ENCODE peak calls at places on chromosomes 1 and 21, in four cellular contexts. Z is transverse colon, B is sigmoid colon, X is HCT116. E is an unnamed sample.

GRCh38 chr1:117093870-117094621 is 27.5 kb downstream of the TRIM45 start:
- DNase-seq in X (peak; percentile 8), B (no peak), Z (no peak), E (no peak)

GRCh38 chr1:161305872-161306519 is 3.8 kb downstream of the MPZ start:
- DNase-seq in Z (peak; percentile 91), B (peak; percentile 90), X (peak; percentile 80), E (no peak)

GRCh38 chr1:10620776-10621175 is 146.0 kb downstream of the PEX14 start:
- DNase-seq in B (peak; percentile 32), X (no peak), Z (no peak), E (no peak)

GRCh38 chr1:219324629-219325367 is 151.1 kb downstream of the LYPLAL1 start:
- DNase-seq in Z (no peak), X (peak; percentile 61), B (no peak), E (no peak)

GRCh38 chr1:43979528-43980254 is 681 bp downstream of the B4GALT2 start:
- DNase-seq in B (no peak), Z (peak; percentile 72), X (no peak), E (no peak)

GRCh38 chr1:212594640-212595039 is 13.9 kb upstream of the ATF3 start:
- DNase-seq in X (no peak), Z (no peak), B (no peak), E (peak; percentile 70)

GRCh38 chr21:33686386-33686785 is 44.1 kb downstream of the ITSN1 start:
- DNase-seq in Z (no peak), B (no peak), X (no peak), E (no peak)

GRCh38 chr1:157154291-157154690 is 16.1 kb upstream of the ETV3 start:
- DNase-seq in B (no peak), X (no peak), Z (no peak), E (no peak)

GRCh38 chr1:65539272-65540131 is 119.0 kb downstream of the LEPR start:
- DNase-seq in X (no peak), B (no peak), Z (no peak), E (no peak)

DNA sequence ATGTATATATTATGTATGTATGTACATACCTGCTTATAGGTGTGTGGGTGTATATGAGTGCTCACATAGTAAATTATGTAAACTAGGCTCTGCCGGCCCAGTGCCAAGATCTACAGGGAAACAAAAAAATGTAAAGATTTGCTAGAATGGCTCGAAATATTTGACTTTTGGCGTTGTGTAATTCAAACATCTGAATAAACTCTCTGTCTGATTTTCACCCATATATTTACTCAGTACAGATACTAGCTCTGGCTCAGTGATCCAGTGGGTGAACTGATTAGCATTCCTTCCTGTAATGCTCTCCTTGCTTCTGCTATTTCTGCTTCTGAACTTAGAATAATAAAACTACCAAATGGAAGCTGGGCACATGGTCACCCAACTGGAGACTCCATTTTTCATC is 113.0 kb upstream of the FGGY start:
- DNase-seq in B (no peak), Z (no peak), X (no peak), E (no peak)
- H3K4me1 ChIP-seq in B (no peaks in the 10 kb centered on the region), Z (no peaks in the 10 kb centered on the region), X (no peaks in the 10 kb centered on the region), E (peaks cover 16% of the 10 kb centered on the region)

DNA sequence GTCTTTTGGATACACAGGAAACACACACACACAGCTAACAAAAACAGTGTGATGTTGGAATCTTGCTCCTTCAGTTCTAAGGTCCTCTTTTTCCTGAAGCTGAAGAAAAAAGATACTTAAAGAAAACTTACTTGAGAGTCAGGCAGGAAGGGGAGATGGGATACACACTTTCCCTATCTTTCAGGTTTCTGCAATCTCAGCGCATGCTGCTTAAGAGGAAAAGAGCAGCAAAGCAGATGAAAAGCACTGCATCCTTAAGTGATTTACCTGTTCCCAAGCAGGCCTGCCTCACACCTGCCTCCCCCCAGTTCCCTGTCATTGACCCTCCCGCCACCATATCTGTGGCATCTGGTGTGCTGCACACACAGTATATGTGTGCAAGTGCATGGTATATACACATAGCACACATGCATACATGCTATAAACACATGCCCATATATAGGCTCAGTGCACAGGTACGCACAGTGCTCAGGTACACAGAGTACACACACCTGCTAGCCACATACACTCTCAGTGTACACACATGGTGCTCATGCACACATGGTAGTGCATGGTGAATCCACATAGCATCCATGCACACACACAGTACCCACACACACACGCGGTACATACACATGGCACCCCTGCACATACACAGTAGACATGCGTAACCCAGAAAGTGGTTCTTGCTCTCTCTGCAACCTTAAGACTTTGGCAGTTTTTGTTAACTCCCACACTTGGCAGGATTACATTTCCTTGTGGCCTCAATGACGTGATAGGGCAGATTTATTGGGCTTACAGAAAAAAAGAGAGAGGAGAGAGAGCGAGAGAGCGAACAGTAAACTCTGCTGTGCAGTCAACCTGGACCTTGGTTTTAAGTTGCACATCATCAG is 166.9 kb downstream of the TOMM20 start:
- DNase-seq in X (no peak), Z (no peak), B (peak; percentile 56), E (peak; percentile 87)
- TF ChIP-seq POLR2AphosphoS5 in X (no peak), Z (peak; percentile 90), B (peak; percentile 51), E (no peak)

GRCh38 chr1:77219166-77219887 is at the start of gene PIGK:
- DNase-seq in Z (peak; percentile 93), X (peak; percentile 83), B (peak; percentile 91), E (no peak)
- TF ChIP-seq POLR2A in Z (no peak), X (peak; percentile 85), B (no peak), E (no peak)

DNA sequence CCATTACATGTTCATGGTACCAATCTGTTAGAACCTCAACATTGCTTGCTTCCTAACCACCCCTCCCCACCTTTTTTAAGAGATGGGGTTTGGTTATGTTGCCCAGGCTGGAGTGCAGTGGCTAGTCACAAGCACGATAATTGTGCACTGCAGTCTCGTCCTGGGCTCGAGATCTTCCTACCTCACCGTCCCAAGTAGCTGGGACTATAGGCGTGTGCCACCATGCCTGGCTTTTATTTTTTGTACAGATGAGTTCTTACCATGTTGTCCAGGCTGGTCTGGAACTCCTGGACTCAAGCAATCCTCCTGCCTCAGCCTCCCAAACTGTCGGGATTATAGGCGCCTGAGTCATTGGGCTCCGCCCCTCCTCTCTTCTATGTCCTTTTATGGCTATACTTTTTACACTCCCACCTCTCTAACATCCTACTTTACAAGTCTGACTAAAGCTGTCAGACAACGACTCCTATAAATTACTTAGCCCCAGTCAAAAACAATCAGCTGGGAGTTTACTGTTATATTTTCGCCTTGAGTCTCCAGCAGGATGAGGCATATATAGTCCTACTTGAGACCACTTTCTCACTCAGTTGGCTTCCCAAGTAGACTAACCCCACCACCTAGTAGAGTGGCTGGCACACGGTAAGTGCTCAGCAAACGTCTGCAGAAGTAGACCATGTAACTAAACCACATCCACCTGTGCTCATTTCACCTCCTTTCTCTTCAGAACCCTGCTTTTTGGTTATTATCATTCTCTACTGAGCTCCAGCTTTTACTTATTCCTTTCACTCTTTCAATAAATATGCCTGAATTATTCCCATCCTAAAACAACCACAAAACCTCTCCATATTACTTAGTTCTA is 13.8 kb downstream of the ENSA start:
- DNase-seq in X (no peak), Z (peak; percentile 51), B (no peak), E (no peak)
- H3K4me1 ChIP-seq in X (peaks cover 61% of the 10 kb centered on the region), Z (peaks cover 63% of the 10 kb centered on the region), B (no peaks in the 10 kb centered on the region), E (peaks cover 60% of the 10 kb centered on the region)

DNA sequence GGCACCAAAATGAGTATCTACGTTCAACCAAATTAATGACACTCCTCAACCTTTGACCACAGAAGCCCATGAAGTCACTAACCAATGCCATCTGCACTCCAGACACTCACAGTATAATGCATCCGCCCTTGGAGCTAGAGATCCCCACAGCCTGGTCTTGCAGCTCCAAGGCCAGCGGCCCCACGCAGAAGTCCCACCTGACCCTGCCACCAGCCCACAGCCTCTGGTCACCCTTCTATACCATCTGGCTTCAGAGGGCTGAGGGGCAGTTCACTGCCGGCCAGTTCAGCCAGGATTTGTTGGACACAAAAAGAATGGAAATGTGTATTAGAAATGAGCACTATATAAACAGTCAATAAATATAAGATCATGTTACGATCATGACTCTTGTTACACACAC is 211.2 kb downstream of the RRAGC start:
- DNase-seq in Z (no peak), X (no peak), B (no peak), E (peak; percentile 69)
- TF ChIP-seq POLR2AphosphoS5 in Z (no peak), X (no peak), B (no peak), E (no peak)

GRCh38 chr1:201480231-201481003 is 11.4 kb upstream of the PHLDA3 start:
- DNase-seq in Z (peak; percentile 91), B (peak; percentile 92), X (peak; percentile 92), E (no peak)
- TF ChIP-seq POLR2A in Z (peak; percentile 22), B (no peak), X (no peak), E (no peak)